ENCODE peak calls at places on chromosome 10, in four cellular contexts. O is lower lobe of right lung, K is mammary epithelial cell, F is fibroblast of pulmonary artery. C is an unnamed sample.

GRCh38 chr10:36903040-36903439 is 222.4 kb upstream of the ANKRD30A start:
- DNase-seq in O (no peak), K (no peak), F (no peak), C (no peak)

GRCh38 chr10:97687785-97688781 is 1.0 kb upstream of the AVPI1 start:
- DNase-seq in O (no peak), K (peak; percentile 49), F (peak; percentile 62), C (no peak)

GRCh38 chr10:84214612-84215235 is 10.6 kb downstream of the LRIT2 start:
- DNase-seq in O (no peak), K (peak; percentile 26), F (no peak), C (no peak)

GRCh38 chr10:50605280-50606270 is 18.2 kb downstream of the SGMS1 start:
- DNase-seq in O (no peak), K (peak; percentile 96), F (peak; percentile 98), C (peak; percentile 80)

GRCh38 chr10:104424719-104425118 is 71.1 kb downstream of the CFAP58 start:
- DNase-seq in O (no peak), K (peak; percentile 74), F (no peak), C (peak; percentile 81)

GRCh38 chr10:21607907-21608306 is 73.9 kb downstream of the MLLT10 start:
- DNase-seq in O (no peak), K (no peak), F (no peak), C (no peak)

GRCh38 chr10:44589931-44590330 is 205.0 kb upstream of the CXCL12 start:
- DNase-seq in O (no peak), K (no peak), F (no peak), C (no peak)

GRCh38 chr10:44180321-44181154 is 204.4 kb downstream of the CXCL12 start:
- DNase-seq in O (no peak), K (peak; percentile 17), F (peak; percentile 79), C (no peak)

GRCh38 chr10:17847586-17848296 is 38.6 kb downstream of the MRC1 start:
- DNase-seq in O (no peak), K (no peak), F (peak; percentile 41), C (no peak)

GRCh38 chr10:81600185-81600584 is 274.8 kb upstream of the NRG3 start:
- DNase-seq in O (no peak), K (peak; percentile 21), F (peak; percentile 60), C (peak; percentile 62)

GRCh38 chr10:122257041-122257440 is 14.1 kb upstream of the BTBD16 start:
- DNase-seq in O (no peak), K (no peak), F (no peak), C (no peak)

GRCh38 chr10:128063736-128064614 is 62.2 kb downstream of the MKI67 start:
- DNase-seq in O (peak; percentile 75), K (peak; percentile 98), F (no peak), C (peak; percentile 83)

GRCh38 chr10:43263551-43264323 is 3.1 kb downstream of the RASGEF1A start:
- DNase-seq in O (peak; percentile 45), K (no peak), F (no peak), C (no peak)

GRCh38 chr10:3528271-3528670 is 256.7 kb downstream of the KLF6 start:
- DNase-seq in O (no peak), K (no peak), F (no peak), C (no peak)

GRCh38 chr10:16521311-16522016 is at the start of gene C1QL3:
- DNase-seq in O (no peak), K (peak; percentile 27), F (peak; percentile 35), C (no peak)

GRCh38 chr10:2329082-2329481 is 591.8 kb upstream of the ADARB2 start:
- DNase-seq in O (no peak), K (no peak), F (no peak), C (no peak)

GRCh38 chr10:119330342-119330741 is 123.0 kb downstream of the GRK5 start:
- DNase-seq in O (no peak), K (no peak), F (no peak), C (no peak)

GRCh38 chr10:70597856-70598815 is 4.4 kb downstream of the PRF1 start:
- DNase-seq in O (no peak), K (no peak), F (no peak), C (no peak)

GRCh38 chr10:77669892-77670291 is 32.3 kb upstream of the KCNMA1 start:
- DNase-seq in O (no peak), K (no peak), F (no peak), C (no peak)

GRCh38 chr10:120824864-120825263 is 26.3 kb upstream of the WDR11 start:
- DNase-seq in O (no peak), K (no peak), F (peak; percentile 11), C (peak; percentile 14)

GRCh38 chr10:61974611-61975010 is 73.1 kb downstream of the ARID5B start:
- DNase-seq in O (no peak), K (no peak), F (peak; percentile 70), C (peak; percentile 26)

GRCh38 chr10:114714281-114714741 is 56.2 kb upstream of the ABLIM1 start:
- DNase-seq in O (no peak), K (peak; percentile 79), F (peak; percentile 75), C (peak; percentile 90)